ENCODE peak calls at places on chromosomes 13 and 19, in five cellular contexts. Z, M, E, D and V are unnamed samples.

GRCh38 chr19:38478273-38478971 is 44.9 kb downstream of the RYR1 start:
- DNase-seq in M (no peak), D (no peak), Z (peak), E (peak), V (no peak)

GRCh38 chr13:73101608-73102007 is 42.8 kb downstream of the KLF5 start:
- DNase-seq in Z (no peak), M (no peak), D (no peak), E (no peak), V (no peak)

GRCh38 chr13:106277483-106278154 is 257.8 kb downstream of the EFNB2 start:
- DNase-seq in E (no peak), D (no peak), Z (no peak), M (peak), V (no peak)

GRCh38 chr13:31166591-31166990 is 4.9 kb upstream of the HSPH1 start:
- DNase-seq in M (no peak), E (no peak), Z (no peak), D (no peak), V (no peak)

GRCh38 chr13:45879666-45880065 is 28.1 kb upstream of the SIAH3 start:
- DNase-seq in E (peak), Z (no peak), D (no peak), M (peak), V (no peak)

GRCh38 chr19:2699413-2700142 is 2.9 kb downstream of the GNG7 start:
- DNase-seq in D (no peak), E (no peak), Z (no peak), M (no peak), V (no peak)

GRCh38 chr19:4368128-4368820 is 24.9 kb downstream of the MPND start:
- DNase-seq in Z (peak), M (no peak), E (no peak), D (no peak), V (no peak)

GRCh38 chr13:42804244-42804868 is 23.0 kb downstream of the FAM216B start:
- DNase-seq in E (no peak), Z (no peak), M (no peak), D (no peak), V (no peak)

GRCh38 chr13:46893820-46894533 is 2.9 kb downstream of the HTR2A start:
- DNase-seq in D (peak), M (peak), E (peak), Z (peak), V (peak)

GRCh38 chr13:52162279-52163101 is 3.1 kb upstream of the NEK3 start:
- DNase-seq in M (no peak), D (no peak), Z (no peak), E (peak), V (no peak)

GRCh38 chr13:41470187-41470586 is 12.8 kb downstream of the RGCC start:
- DNase-seq in M (no peak), E (no peak), D (no peak), Z (no peak), V (no peak)

GRCh38 chr13:42119091-42119490 is 70.6 kb downstream of the DGKH start:
- DNase-seq in Z (no peak), E (no peak), D (no peak), M (no peak), V (no peak)

GRCh38 chr13:19927117-19927734 is 31.3 kb upstream of the ZMYM2 start:
- DNase-seq in E (no peak), D (no peak), Z (no peak), M (peak), V (peak)

GRCh38 chr19:3687774-3688706 is 12.2 kb downstream of the PIP5K1C start:
- DNase-seq in E (no peak), D (no peak), Z (peak), M (peak), V (peak)

GRCh38 chr19:53879145-53880037 is 2.6 kb upstream of the PRKCG start:
- DNase-seq in M (peak), D (peak), E (peak), Z (peak), V (peak)

GRCh38 chr19:56837892-56838679 is 2.4 kb downstream of the PEG3 start:
- DNase-seq in M (no peak), Z (no peak), D (peak), E (no peak), V (no peak)

GRCh38 chr13:103371271-103371670 is 305.1 kb upstream of the SLC10A2 start:
- DNase-seq in E (no peak), M (no peak), Z (no peak), D (no peak), V (no peak)

GRCh38 chr13:94470126-94470525 is 9.4 kb downstream of the DCT start:
- DNase-seq in E (no peak), Z (no peak), M (no peak), D (no peak), V (no peak)

GRCh38 chr13:59024434-59024833 is 1139.3 kb downstream of the DIAPH3 start:
- DNase-seq in M (no peak), Z (no peak), D (no peak), E (no peak), V (no peak)

GRCh38 chr13:113951246-113951999 is 22.5 kb downstream of the C13orf46 start:
- DNase-seq in M (peak), Z (peak), E (peak), D (peak), V (peak)

GRCh38 chr19:46296722-46297431 is at the start of gene HIF3A:
- DNase-seq in D (no peak), M (no peak), E (no peak), Z (no peak), V (peak)

GRCh38 chr19:55284405-55285058 is 735 bp downstream of the BRSK1 start:
- DNase-seq in E (peak), D (no peak), Z (no peak), M (peak), V (no peak)

GRCh38 chr13:110301083-110301482 is 5.9 kb downstream of the COL4A1 start:
- DNase-seq in D (no peak), E (no peak), M (no peak), Z (no peak), V (no peak)

GRCh38 chr19:1019980-1020867 is 699 bp downstream of the TMEM259 start:
- DNase-seq in Z (no peak), E (no peak), M (no peak), D (no peak), V (no peak)

GRCh38 chr13:36915106-36915505 is 4.9 kb downstream of the SMAD9 start:
- DNase-seq in D (no peak), E (no peak), M (peak), Z (no peak), V (peak)

GRCh38 chr13:35963982-35964665 is 167.1 kb downstream of the DCLK1 start:
- DNase-seq in Z (no peak), D (no peak), M (no peak), E (no peak), V (no peak)

GRCh38 chr13:24693862-24694471 is 13.8 kb downstream of the ATP12A start:
- DNase-seq in Z (peak), M (peak), E (peak), D (no peak), V (peak)

GRCh38 chr19:543912-544608 is at the start of gene GZMM:
- DNase-seq in E (no peak), M (no peak), Z (peak), D (no peak), V (no peak)

GRCh38 chr19:32373614-32374295 is 28.3 kb downstream of the ZNF507 start:
- DNase-seq in Z (no peak), M (no peak), E (peak), D (no peak), V (peak)

GRCh38 chr13:31440132-31440531 is 240.4 kb downstream of the B3GLCT start:
- DNase-seq in D (no peak), E (no peak), M (no peak), Z (no peak), V (no peak)